ENCODE peak calls at places on chromosomes 3 and 15, in seven cellular contexts. B, A, F, S, E, M and W are unnamed samples.

GRCh38 chr15:71659730-71660067 is 150.7 kb upstream of the NR2E3 start:
- DNase-seq in B (no peak), A (no peak), F (no peak), S (no peak), E (no peak), M (no peak), W (no peak)

GRCh38 chr3:43248194-43248593 is 38.1 kb upstream of the SNRK start:
- DNase-seq in B (no peak), A (no peak), F (no peak), S (no peak), E (no peak), M (no peak), W (peak; percentile 21)

GRCh38 chr3:194572131-194572789 is 61.0 kb downstream of the TMEM44 start:
- DNase-seq in B (no peak), A (no peak), F (no peak), S (no peak), E (no peak), M (peak; percentile 40), W (peak; percentile 98)

GRCh38 chr3:31043184-31043819 is 148.8 kb upstream of the GADL1 start:
- DNase-seq in B (no peak), A (no peak), F (no peak), S (no peak), E (no peak), M (no peak), W (peak; percentile 56)

GRCh38 chr3:28042707-28043106 is 198.7 kb upstream of the CMC1 start:
- DNase-seq in B (no peak), A (no peak), F (no peak), S (no peak), E (no peak), M (no peak), W (no peak)

GRCh38 chr15:66785637-66786036 is 83.6 kb downstream of the SMAD6 start:
- DNase-seq in B (no peak), A (no peak), F (no peak), S (no peak), E (no peak), M (no peak), W (peak; percentile 51)

GRCh38 chr3:26350853-26351252 is 271.7 kb upstream of the LRRC3B start:
- DNase-seq in B (no peak), A (no peak), F (no peak), S (no peak), E (no peak), M (no peak), W (no peak)

GRCh38 chr15:58330836-58331561 is 100.8 kb upstream of the LIPC start:
- DNase-seq in B (peak; percentile 19), A (no peak), F (no peak), S (no peak), E (no peak), M (no peak), W (peak; percentile 34)

GRCh38 chr15:25780479-25781255 is 82.5 kb downstream of the ATP10A start:
- DNase-seq in B (no peak), A (no peak), F (no peak), S (no peak), E (no peak), M (no peak), W (no peak)

GRCh38 chr3:129305592-129306091 is 27.0 kb downstream of the HMCES start:
- DNase-seq in B (no peak), A (no peak), F (no peak), S (no peak), E (peak; percentile 100), M (peak; percentile 98), W (peak; percentile 77)

GRCh38 chr3:129308636-129309035 is 30.0 kb downstream of the HMCES start:
- DNase-seq in B (no peak), A (no peak), F (no peak), S (peak; percentile 75), E (no peak), M (no peak), W (no peak)

GRCh38 chr3:129304553-129305222 is 26.0 kb downstream of the HMCES start:
- DNase-seq in B (no peak), A (no peak), F (no peak), S (peak; percentile 3), E (no peak), M (no peak), W (no peak)

DNA sequence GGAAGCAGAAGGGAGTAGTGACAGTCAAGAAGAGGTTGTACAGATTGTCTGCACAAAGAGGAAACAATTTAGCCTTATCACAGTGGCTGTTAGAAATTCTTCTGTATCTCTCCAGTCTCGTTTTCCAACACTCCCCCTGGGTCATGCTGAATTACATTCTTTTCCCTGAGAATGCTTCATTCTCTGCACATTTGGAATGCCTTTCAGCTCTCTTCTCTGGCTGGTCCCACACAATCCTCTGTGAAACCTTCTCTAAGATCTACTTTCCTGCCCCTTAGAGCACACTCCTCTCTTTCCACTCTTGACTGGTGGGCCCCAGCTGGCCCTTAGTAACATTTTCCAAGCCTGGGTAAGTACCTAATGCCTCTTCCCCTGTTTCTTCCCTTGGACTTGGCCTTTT is 25.5 kb downstream of the HMCES start:
- DNase-seq in B (no peak), A (no peak), F (no peak), S (no peak), E (no peak), M (no peak), W (no peak)
- TF ChIP-seq EZH2phosphoT487 in B (no peak), A (no peak), F (no peak), S (no peak), E (no peak), M (no peak), W (no peak)

GRCh38 chr3:66488492-66488891 is 12.3 kb downstream of the LRIG1 start:
- DNase-seq in B (peak; percentile 68), A (no peak), F (no peak), S (peak; percentile 69), E (no peak), M (no peak), W (no peak)

GRCh38 chr3:66490984-66491383 is 9.8 kb downstream of the LRIG1 start:
- DNase-seq in B (peak; percentile 39), A (no peak), F (no peak), S (peak; percentile 54), E (peak; percentile 48), M (peak; percentile 74), W (no peak)

GRCh38 chr3:66489115-66489514 is 11.7 kb downstream of the LRIG1 start:
- DNase-seq in B (no peak), A (no peak), F (no peak), S (no peak), E (no peak), M (no peak), W (no peak)

GRCh38 chr3:66490214-66490613 is 10.6 kb downstream of the LRIG1 start:
- DNase-seq in B (peak; percentile 83), A (no peak), F (no peak), S (peak; percentile 86), E (no peak), M (no peak), W (peak; percentile 8)

DNA sequence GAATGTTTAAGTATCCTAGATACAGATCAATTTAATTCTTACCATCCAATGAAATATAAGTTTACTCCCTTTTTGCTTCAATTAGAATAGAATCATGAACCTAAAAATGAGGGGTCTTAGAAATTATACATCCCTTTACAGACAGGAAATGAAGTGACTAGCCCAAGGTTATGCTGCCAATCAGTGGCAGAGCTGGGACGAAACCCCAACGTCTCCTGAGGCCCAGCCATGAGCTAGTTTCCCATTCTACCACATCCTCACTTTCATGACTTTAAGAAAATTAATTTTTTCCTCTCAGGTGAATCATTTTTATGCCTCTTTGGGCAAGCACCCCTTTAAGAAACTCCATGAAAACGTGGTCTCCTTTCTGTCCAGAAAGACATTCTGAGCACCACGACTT is 11.2 kb downstream of the LRIG1 start:
- DNase-seq in B (peak; percentile 47), A (no peak), F (no peak), S (no peak), E (no peak), M (no peak), W (no peak)
- H3K4me1 ChIP-seq in B (peaks cover 99% of the 10 kb centered on the region), A (no peaks in the 10 kb centered on the region), F (no peaks in the 10 kb centered on the region), S (peaks cover 65% of the 10 kb centered on the region), E (peaks cover 95% of the 10 kb centered on the region), M (peaks cover 96% of the 10 kb centered on the region), W (peaks cover 28% of the 10 kb centered on the region)

GRCh38 chr15:93072440-93073394 is 16.3 kb downstream of the RGMA start:
- DNase-seq in B (no peak), A (peak; percentile 95), F (peak; percentile 33), S (no peak), E (peak; percentile 90), M (peak; percentile 96), W (peak; percentile 51)

GRCh38 chr15:93074596-93074995 is 14.4 kb downstream of the RGMA start:
- DNase-seq in B (no peak), A (no peak), F (no peak), S (no peak), E (no peak), M (no peak), W (no peak)

GRCh38 chr15:93072011-93072410 is 17.0 kb downstream of the RGMA start:
- DNase-seq in B (no peak), A (peak; percentile 59), F (no peak), S (no peak), E (peak; percentile 65), M (peak; percentile 51), W (peak; percentile 58)

GRCh38 chr15:93071469-93071891 is 17.5 kb downstream of the RGMA start:
- DNase-seq in B (no peak), A (no peak), F (no peak), S (no peak), E (no peak), M (peak; percentile 53), W (peak; percentile 29)

DNA sequence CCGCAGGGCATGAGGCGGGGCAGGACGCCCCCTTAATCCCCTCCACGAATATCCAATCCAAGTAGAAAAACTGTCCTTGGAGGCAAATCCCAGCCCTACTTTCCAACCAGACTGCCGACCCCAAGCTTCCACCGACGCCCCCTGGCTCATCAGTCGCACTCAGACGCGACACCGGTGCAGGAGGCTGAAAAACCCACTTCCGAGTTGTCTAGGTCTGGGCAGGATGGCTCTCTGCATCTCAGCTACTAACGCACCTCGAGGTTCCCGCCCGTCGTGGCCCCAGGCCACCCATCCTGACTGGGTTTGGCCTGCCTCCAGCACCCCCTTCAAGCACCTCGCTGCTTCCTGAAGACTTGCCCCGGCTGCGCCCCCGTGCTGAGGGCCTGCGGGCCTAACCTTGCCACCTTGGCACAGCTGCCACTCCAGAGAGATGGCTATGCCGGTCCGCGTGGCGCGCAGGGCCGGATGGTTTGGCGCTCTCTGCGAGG is 15.5 kb downstream of the RGMA start:
- DNase-seq in B (no peak), A (no peak), F (no peak), S (no peak), E (peak; percentile 63), M (peak; percentile 72), W (no peak)
- H3K4me2 ChIP-seq in B (no peak overlapping the region), A (peak overlapping the region; percentile 95), F (peak overlapping the region; percentile 100), S (no peak overlapping the region), E (peak overlapping the region; percentile 95), M (peak overlapping the region; percentile 100), W (no peak overlapping the region)

GRCh38 chr15:33846862-33847261 is 121.4 kb upstream of the CHRM5 start:
- DNase-seq in B (no peak), A (no peak), F (no peak), S (no peak), E (no peak), M (no peak), W (peak; percentile 8)

GRCh38 chr15:33851079-33851478 is 117.2 kb upstream of the CHRM5 start:
- DNase-seq in B (no peak), A (no peak), F (no peak), S (no peak), E (no peak), M (no peak), W (no peak)

GRCh38 chr15:33848011-33848410 is 120.3 kb upstream of the CHRM5 start:
- DNase-seq in B (no peak), A (no peak), F (no peak), S (no peak), E (no peak), M (no peak), W (no peak)

GRCh38 chr15:33852570-33852969 is 115.7 kb upstream of the CHRM5 start:
- DNase-seq in B (no peak), A (no peak), F (no peak), S (no peak), E (no peak), M (no peak), W (peak; percentile 79)

GRCh38 chr15:33852094-33852493 is 116.2 kb upstream of the CHRM5 start:
- DNase-seq in B (no peak), A (no peak), F (no peak), S (no peak), E (no peak), M (peak; percentile 12), W (peak; percentile 50)
- TF ChIP-seq EZH2phosphoT487 in B (no peak), A (no peak), F (no peak), S (no peak), E (no peak), M (no peak), W (no peak)